ENCODE peak calls at places on chromosomes 4 and X, in eight cellular contexts. C is Caki2, T is iPS DF 19.7, Q is glomerular endothelial cell, K is endothelial cell, R is MV-4-11, G is NCI-H1417, E is A549. B is an unnamed sample.

GRCh38 chrX:22060451-22060940 is 28.4 kb downstream of the PHEX start:
- DNase-seq in C (no peak), Q (no peak), K (no peak), E (no peak), G (no peak), T (no peak), R (peak; percentile 8), B (no peak)

GRCh38 chrX:39759526-39760224 is 338.1 kb downstream of the BCOR start:
- DNase-seq in R (no peak), Q (no peak), T (no peak), K (peak; percentile 7), C (peak; percentile 52), E (peak; percentile 45), G (peak; percentile 58), B (no peak)

GRCh38 chr4:152485726-152486276 is 50.1 kb downstream of the FBXW7 start:
- DNase-seq in T (no peak), K (no peak), C (peak; percentile 89), Q (no peak), E (peak; percentile 16), G (peak; percentile 16), R (peak; percentile 72), B (peak; percentile 64)

GRCh38 chr4:180926277-180926676 is 1316.9 kb upstream of the TENM3 start:
- DNase-seq in R (no peak), C (no peak), Q (no peak), T (no peak), G (no peak), E (no peak), K (no peak), B (no peak)

GRCh38 chr4:121728066-121728465 is 31.3 kb upstream of the ANXA5 start:
- DNase-seq in T (no peak), Q (no peak), G (no peak), C (no peak), R (no peak), K (no peak), E (peak; percentile 17), B (no peak)

GRCh38 chrX:74449322-74449936 is 28.1 kb downstream of the SLC16A2 start:
- DNase-seq in C (peak; percentile 1), Q (no peak), K (no peak), T (no peak), G (peak; percentile 64), E (no peak), R (no peak), B (peak; percentile 52)

GRCh38 chrX:16785247-16786138 is 773 bp upstream of the TXLNG start:
- DNase-seq in K (peak; percentile 4), E (no peak), Q (no peak), C (no peak), R (no peak), G (no peak), T (no peak), B (peak; percentile 33)

GRCh38 chr4:153714247-153714646 is 30.2 kb downstream of the TLR2 start:
- DNase-seq in K (no peak), G (no peak), C (no peak), R (no peak), Q (no peak), E (no peak), T (no peak), B (no peak)

GRCh38 chrX:153381684-153382532 is 19.2 kb downstream of the PNMA6E start:
- DNase-seq in E (peak; percentile 19), C (peak; percentile 55), K (peak; percentile 11), G (peak; percentile 89), R (peak; percentile 80), T (no peak), Q (peak; percentile 23), B (peak; percentile 18)

GRCh38 chr4:177380730-177381287 is 61.4 kb downstream of the AGA start:
- DNase-seq in K (no peak), T (peak; percentile 28), R (no peak), E (peak; percentile 17), Q (no peak), G (no peak), C (no peak), B (no peak)

GRCh38 chrX:56505866-56506265 is 57.6 kb upstream of the UBQLN2 start:
- DNase-seq in R (no peak), G (no peak), C (peak; percentile 1), Q (no peak), E (no peak), T (no peak), K (no peak), B (no peak)

GRCh38 chrX:50827996-50828395 is 14.0 kb upstream of the SHROOM4 start:
- DNase-seq in G (no peak), R (no peak), C (peak; percentile 72), K (no peak), E (no peak), Q (no peak), T (no peak), B (peak; percentile 60)

GRCh38 chr4:26242451-26242850 is 78.4 kb upstream of the RBPJ start:
- DNase-seq in Q (no peak), C (peak; percentile 21), R (no peak), E (no peak), G (no peak), K (no peak), T (no peak), B (no peak)

GRCh38 chr4:3406021-3406420 is 35.7 kb upstream of the HGFAC start:
- DNase-seq in Q (no peak), K (no peak), G (no peak), C (no peak), R (no peak), E (no peak), T (no peak), B (no peak)

GRCh38 chrX:6708041-6708440 is 173.1 kb upstream of the VCX3A start:
- DNase-seq in E (no peak), C (no peak), Q (no peak), G (no peak), K (no peak), T (peak; percentile 38), R (no peak), B (no peak)

B was measured in SW480.